ENCODE peak calls at places on chromosomes 2 and 18, in four cellular contexts. S is D341Med; G is H54; K is stimulated activated CD8-positive, alpha-beta memory T cell treated with anti-CD3 and anti-CD28 coated beads, Interleukin-4, amount 100 ng/mL, for 24 hours. U is an unnamed sample.

GRCh38 chr2:32783468-32783867 is 155.6 kb downstream of the TTC27 start:
- DNase-seq in K (no peak), G (no peak), S (no peak), U (no peak)

GRCh38 chr2:205644018-205644417 is 38.3 kb upstream of the NRP2 start:
- DNase-seq in G (no peak), K (no peak), S (no peak), U (no peak)

GRCh38 chr2:238029853-238030252 is 30.9 kb upstream of the SCLY start:
- DNase-seq in K (no peak), S (no peak), G (no peak), U (no peak)

GRCh38 chr2:170106441-170106840 is 71.5 kb upstream of the MYO3B start:
- DNase-seq in G (no peak), K (no peak), S (no peak), U (peak; percentile 85)

GRCh38 chr2:47232738-47233415 is 77.8 kb upstream of the STPG4 start:
- DNase-seq in S (no peak), G (no peak), K (no peak), U (no peak)

GRCh38 chr2:30269771-30270145 is 38.4 kb downstream of the LBH start:
- DNase-seq in G (no peak), K (no peak), S (no peak), U (no peak)

GRCh38 chr18:8231316-8231715 is 377.9 kb upstream of the RAB12 start:
- DNase-seq in G (no peak), K (no peak), S (no peak), U (no peak)

GRCh38 chr2:102103992-102104871 is 38.3 kb upstream of the IL1R1 start:
- DNase-seq in G (no peak), K (peak; percentile 59), S (no peak), U (no peak)

GRCh38 chr2:10054976-10055375 is 11.6 kb downstream of the KLF11 start:
- DNase-seq in G (no peak), K (no peak), S (no peak), U (no peak)

GRCh38 chr2:23492941-23493340 is 108.0 kb downstream of the KLHL29 start:
- DNase-seq in G (no peak), S (peak; percentile 74), K (no peak), U (peak; percentile 93)

GRCh38 chr2:40488101-40488598 is 36.3 kb upstream of the SLC8A1 start:
- DNase-seq in K (no peak), S (peak; percentile 36), G (no peak), U (peak; percentile 44)

GRCh38 chr18:61047794-61048193 is 285.4 kb upstream of the CDH20 start:
- DNase-seq in G (no peak), K (no peak), S (no peak), U (no peak)

GRCh38 chr2:135494917-135495316 is 36.1 kb downstream of the ZRANB3 start:
- DNase-seq in S (no peak), K (no peak), G (no peak), U (no peak)

GRCh38 chr18:71212222-71212621 is 923.4 kb downstream of the SOCS6 start:
- DNase-seq in K (no peak), S (no peak), G (no peak), U (no peak)

GRCh38 chr2:120793682-120794403 is 58.2 kb downstream of the GLI2 start:
- DNase-seq in G (no peak), K (no peak), S (no peak), U (peak; percentile 48)

GRCh38 chr18:45974088-45974536 is 7.0 kb upstream of the EPG5 start:
- DNase-seq in G (peak; percentile 19), K (peak; percentile 40), S (peak; percentile 69), U (peak; percentile 20)

GRCh38 chr2:8872821-8873432 is 35.5 kb upstream of the KIDINS220 start:
- DNase-seq in K (no peak), S (peak; percentile 46), G (no peak), U (no peak)

GRCh38 chr18:35242426-35242825 is 1.6 kb downstream of the ZNF397 start:
- DNase-seq in K (no peak), G (no peak), S (no peak), U (no peak)

U was measured in NCI-H524 treated with DMSO at 0.1 percent for 48 hours.